ENCODE peak calls at places on chromosomes 13 and 19, in eight cellular contexts. S is glutamatergic neuron; U is NCI-H1930; N is AG09309; R is stimulated activated CD4-positive, alpha-beta T cell treated with anti-CD3 and anti-CD28 coated beads, Interleukin-1b, Interleukin-23, amount 100 ng/mL, for 48 hours; I is NCI-H748 treated with DMSO at 0.1 percent for 48 hours; K is GM03348; O is NCI-H1436 treated with DMSO at 0.1 percent for 48 hours. L is an unnamed sample.

GRCh38 chr19:53156888-53157287 is 2.0 kb downstream of the ZNF347 start:
- DNase-seq in S (no peak), O (no peak), K (no peak), U (no peak), N (no peak), I (no peak), R (no peak), L (no peak)

GRCh38 chr19:18330865-18331264 is 8.0 kb upstream of the LSM4 start:
- DNase-seq in R (no peak), O (no peak), K (no peak), N (no peak), U (no peak), I (no peak), S (no peak), L (no peak)

GRCh38 chr13:35889560-35889959 is 241.6 kb downstream of the DCLK1 start:
- DNase-seq in N (no peak), U (no peak), K (no peak), O (no peak), S (no peak), I (no peak), R (no peak), L (no peak)

GRCh38 chr19:13938361-13939027 is at the start of gene PODNL1:
- DNase-seq in K (peak; percentile 92), U (no peak), O (no peak), S (no peak), N (peak; percentile 51), I (no peak), R (no peak), L (no peak)

GRCh38 chr13:106407338-106407737 is 128.1 kb downstream of the EFNB2 start:
- DNase-seq in U (no peak), K (no peak), S (no peak), I (no peak), O (no peak), N (no peak), R (no peak), L (no peak)

GRCh38 chr13:103976371-103976770 is 910.2 kb upstream of the SLC10A2 start:
- DNase-seq in N (no peak), O (no peak), R (no peak), I (no peak), S (no peak), K (no peak), U (no peak), L (no peak)

GRCh38 chr19:11482384-11483050 is 1.7 kb upstream of the ELAVL3 start:
- DNase-seq in S (peak; percentile 94), K (peak; percentile 95), R (peak; percentile 89), U (peak; percentile 54), N (peak; percentile 10), O (peak; percentile 37), I (peak; percentile 46), L (peak; percentile 77)

GRCh38 chr13:52749446-52749845 is 9.8 kb upstream of the CNMD start:
- DNase-seq in S (no peak), I (peak; percentile 60), N (no peak), U (no peak), R (no peak), O (no peak), K (no peak), L (no peak)

GRCh38 chr19:50167314-50167721 is 4.2 kb upstream of the IZUMO2 start:
- DNase-seq in S (peak; percentile 26), R (no peak), O (no peak), U (no peak), I (no peak), N (no peak), K (no peak), L (no peak)

GRCh38 chr19:42563352-42564210 is 31.1 kb downstream of the CEACAM8 start:
- DNase-seq in R (peak; percentile 11), N (peak; percentile 10), I (peak; percentile 46), U (peak; percentile 27), K (peak; percentile 83), S (peak; percentile 48), O (no peak), L (no peak)

GRCh38 chr13:87084192-87084591 is 587.0 kb upstream of the SLITRK5 start:
- DNase-seq in O (no peak), U (no peak), N (no peak), K (no peak), S (no peak), R (no peak), I (no peak), L (no peak)

GRCh38 chr19:36111200-36111539 is 227 bp downstream of the OVOL3 start:
- DNase-seq in O (no peak), U (no peak), K (no peak), R (no peak), S (peak; percentile 68), N (no peak), I (no peak), L (no peak)

GRCh38 chr19:55678121-55678671 is 3.2 kb downstream of the EPN1 start:
- DNase-seq in R (no peak), N (no peak), U (no peak), O (no peak), K (no peak), I (no peak), S (no peak), L (no peak)

GRCh38 chr19:13881692-13882418 is 4.9 kb downstream of the NANOS3 start:
- DNase-seq in N (no peak), S (no peak), O (no peak), K (peak; percentile 73), R (peak; percentile 59), I (no peak), U (no peak), L (peak; percentile 56)

GRCh38 chr19:1163283-1163933 is 10.7 kb downstream of the SBNO2 start:
- DNase-seq in N (no peak), K (no peak), I (no peak), U (no peak), O (no peak), R (no peak), S (no peak), L (no peak)

GRCh38 chr13:74136089-74136658 is 2.0 kb upstream of the KLF12 start:
- DNase-seq in S (peak; percentile 51), K (peak; percentile 55), O (no peak), N (no peak), U (peak; percentile 37), I (peak; percentile 70), R (peak; percentile 26), L (peak; percentile 44)

GRCh38 chr19:19146865-19147264 is 8.6 kb upstream of the TMEM161A start:
- DNase-seq in R (no peak), S (no peak), I (no peak), U (no peak), O (no peak), K (no peak), N (no peak), L (no peak)

GRCh38 chr13:91099877-91100276 is 247.6 kb upstream of the MIR17HG start:
- DNase-seq in R (no peak), U (no peak), N (no peak), S (no peak), K (no peak), I (no peak), O (no peak), L (no peak)

GRCh38 chr13:21901772-21902708 is 231.2 kb downstream of the FGF9 start:
- DNase-seq in O (no peak), I (no peak), N (no peak), S (no peak), R (no peak), U (no peak), K (peak; percentile 84), L (no peak)

GRCh38 chr19:2922987-2923386 is 21.8 kb downstream of the ZNF77 start:
- DNase-seq in U (no peak), N (no peak), I (no peak), S (no peak), K (no peak), R (no peak), O (no peak), L (no peak)

GRCh38 chr19:13069415-13070369 is 33.0 kb downstream of the LYL1 start:
- DNase-seq in O (no peak), I (no peak), K (no peak), U (no peak), R (no peak), N (no peak), S (no peak), L (no peak)

L was measured in naive thymus-derived CD4-positive, alpha-beta T cell.